ENCODE peak calls at places on chromosome X, in eight cellular contexts. W is A549, X is osteocyte, T is choroid plexus epithelial cell, F is Peyer's patch, S is astrocyte, L is thoracic aorta, Z is MM.1S. H is an unnamed sample.

GRCh38 chrX:153971124-153971631 is 440 bp downstream of the HCFC1 start:
- DNase-seq in Z (peak), T (peak), X (peak), L (peak), W (peak), F (peak), S (peak), H (peak)

GRCh38 chrX:149497626-149498025 is 7.5 kb downstream of the IDS start:
- DNase-seq in L (no peak), F (no peak), S (peak), Z (no peak), T (peak), W (no peak), X (no peak), H (no peak)

GRCh38 chrX:112473654-112474053 is 206.1 kb downstream of the LHFPL1 start:
- DNase-seq in W (no peak), T (no peak), S (no peak), Z (no peak), L (no peak), F (no peak), X (no peak), H (no peak)

GRCh38 chrX:118727686-118728339 is 407 bp downstream of the IL13RA1 start:
- DNase-seq in X (no peak), L (peak), W (peak), S (peak), F (no peak), T (no peak), Z (no peak), H (no peak)

GRCh38 chrX:7941390-7942042 is 14.3 kb upstream of the PNPLA4 start:
- DNase-seq in Z (no peak), T (peak), W (peak), F (no peak), L (no peak), S (no peak), X (no peak), H (no peak)

GRCh38 chrX:150156615-150157014 is 206.5 kb upstream of the MAMLD1 start:
- DNase-seq in W (no peak), S (no peak), Z (no peak), F (no peak), T (no peak), X (peak), L (no peak), H (no peak)

GRCh38 chrX:53094584-53094908 is 604 bp downstream of the KANTR start:
- DNase-seq in T (no peak), L (no peak), W (no peak), S (no peak), F (no peak), Z (no peak), X (no peak), H (no peak)

GRCh38 chrX:9997524-9997923 is 30.4 kb downstream of the CLDN34 start:
- DNase-seq in W (no peak), Z (peak), F (no peak), X (no peak), T (no peak), S (no peak), L (no peak), H (peak)

GRCh38 chrX:12480956-12481355 is 310.3 kb upstream of the PRPS2 start:
- DNase-seq in X (no peak), T (no peak), F (no peak), S (no peak), W (no peak), Z (no peak), L (no peak), H (no peak)

GRCh38 chrX:113726466-113726865 is 857.4 kb upstream of the HTR2C start:
- DNase-seq in S (no peak), Z (no peak), L (no peak), W (no peak), X (no peak), T (no peak), F (no peak), H (no peak)

GRCh38 chrX:105063743-105064142 is 156.8 kb downstream of the TEX13A start:
- DNase-seq in T (no peak), L (no peak), F (no peak), Z (no peak), W (no peak), X (no peak), S (no peak), H (no peak)
- TF ChIP-seq CTCF in T (no peak), L (no peak), F (no peak), Z (no peak), W (no peak), X (no peak), S (no peak), H (no peak)

GRCh38 chrX:21958888-21959287 is 18.4 kb downstream of the SMS start:
- DNase-seq in F (no peak), X (no peak), S (no peak), W (no peak), T (no peak), L (no peak), Z (no peak), H (no peak)
- TF ChIP-seq CTCF in F (no peak), X (no peak), S (no peak), W (no peak), T (no peak), L (no peak), Z (no peak), H (no peak)

GRCh38 chrX:136708348-136708747 is 60.4 kb downstream of the CD40LG start:
- DNase-seq in L (no peak), S (no peak), X (no peak), F (no peak), W (peak), Z (peak), T (peak), H (no peak)
- TF ChIP-seq CTCF in L (no peak), S (peak), X (peak), F (peak), W (peak), Z (peak), T (peak), H (peak)

GRCh38 chrX:79511799-79512198 is 144.7 kb upstream of the ITM2A start:
- DNase-seq in X (no peak), L (no peak), F (no peak), W (no peak), Z (no peak), T (no peak), S (no peak), H (no peak)

GRCh38 chrX:79515529-79515928 is 148.4 kb upstream of the ITM2A start:
- DNase-seq in X (no peak), Z (no peak), W (no peak), S (no peak), L (no peak), F (no peak), T (no peak), H (no peak)
- TF ChIP-seq CTCF in X (no peak), Z (no peak), W (no peak), S (no peak), L (no peak), F (no peak), T (no peak), H (no peak)

H was measured in GM13977.